ENCODE peak calls at places on chromosomes 6 and 20, in eight cellular contexts. I is suprapubic skin, Q is fibroblast of lung, G is A549, J is heart left ventricle, F is neural crest cell, V is foreskin fibroblast, W is psoas muscle. P is an unnamed sample.

GRCh38 chr6:68087399-68088133 is 547.5 kb upstream of the ADGRB3 start:
- DNase-seq in V (no peak), I (no peak), Q (no peak), G (no peak), J (no peak), W (no peak), F (no peak), P (no peak)

GRCh38 chr6:9540534-9541126 is 874.2 kb downstream of the TFAP2A start:
- DNase-seq in W (no peak), V (no peak), J (no peak), I (no peak), F (peak), Q (peak), G (peak), P (peak)

GRCh38 chr6:166971271-166971670 is 14.9 kb upstream of the RNASET2 start:
- DNase-seq in G (no peak), I (no peak), F (no peak), V (no peak), J (no peak), W (no peak), Q (no peak), P (no peak)

GRCh38 chr20:34768105-34768504 is 57.3 kb downstream of the NCOA6 start:
- DNase-seq in Q (peak), G (no peak), I (no peak), J (no peak), W (no peak), V (peak), F (no peak), P (peak)

GRCh38 chr20:47927944-47928343 is 142.7 kb upstream of the SULF2 start:
- DNase-seq in V (no peak), F (no peak), W (no peak), G (no peak), J (no peak), I (no peak), Q (peak), P (no peak)

GRCh38 chr6:165184192-165184979 is 125.0 kb downstream of the C6orf118 start:
- DNase-seq in J (peak), V (no peak), F (no peak), I (no peak), Q (peak), G (no peak), W (peak), P (peak)

GRCh38 chr20:38165089-38165965 is at the start of gene TGM2:
- DNase-seq in G (peak), W (peak), Q (peak), F (peak), I (no peak), J (peak), V (peak), P (peak)

GRCh38 chr20:9408422-9409300 is 105.7 kb upstream of the LAMP5 start:
- DNase-seq in Q (peak), F (no peak), G (no peak), V (peak), I (no peak), J (no peak), W (no peak), P (no peak)

GRCh38 chr20:42308980-42309524 is 690.9 kb upstream of the CHD6 start:
- DNase-seq in W (no peak), G (no peak), I (no peak), J (no peak), V (no peak), Q (no peak), F (no peak), P (no peak)

GRCh38 chr6:156279306-156279969 is 497.7 kb upstream of the ARID1B start:
- DNase-seq in I (no peak), W (no peak), F (no peak), J (no peak), Q (no peak), G (no peak), V (no peak), P (no peak)

GRCh38 chr6:163579880-163580295 is 165.4 kb downstream of the QKI start:
- DNase-seq in W (no peak), I (no peak), G (peak), F (no peak), V (no peak), J (peak), Q (peak), P (peak)

GRCh38 chr6:121849477-121849876 is 414.0 kb downstream of the GJA1 start:
- DNase-seq in I (no peak), V (peak), G (peak), W (no peak), J (peak), F (peak), Q (peak), P (peak)

GRCh38 chr6:111837641-111838500 is 35.4 kb downstream of the FYN start:
- DNase-seq in W (no peak), Q (no peak), G (no peak), F (no peak), I (no peak), J (no peak), V (no peak), P (no peak)

GRCh38 chr6:30712441-30712840 is 4.6 kb downstream of the MDC1 start:
- DNase-seq in W (no peak), F (no peak), G (no peak), V (no peak), I (no peak), Q (no peak), J (no peak), P (no peak)

GRCh38 chr20:16732506-16733152 is 2.8 kb downstream of the SNRPB2 start:
- DNase-seq in W (no peak), V (no peak), Q (peak), I (no peak), F (no peak), J (no peak), G (no peak), P (peak)

GRCh38 chr6:139568956-139569538 is 194.6 kb upstream of the CITED2 start:
- DNase-seq in V (peak), I (no peak), J (no peak), F (no peak), G (no peak), Q (peak), W (no peak), P (no peak)

DNA sequence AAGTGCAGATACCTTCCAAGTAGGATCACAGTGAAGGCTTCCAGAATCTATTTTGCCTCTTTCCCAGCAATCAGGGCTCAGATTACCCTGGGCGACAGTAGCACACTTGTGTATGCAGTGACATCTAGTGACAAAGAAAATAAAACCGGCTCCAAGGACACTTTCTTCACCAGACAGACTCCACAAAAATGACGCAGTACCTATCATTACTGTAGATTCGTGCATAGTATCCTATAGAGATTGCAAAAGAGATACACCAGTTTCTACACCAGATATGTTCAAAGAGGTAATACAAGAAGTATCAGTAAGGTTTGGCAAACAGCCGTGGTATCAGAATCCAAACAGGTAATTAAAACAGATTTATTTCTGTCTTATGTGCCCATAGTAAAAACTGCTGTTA is 600.3 kb upstream of the JAG1 start:
- DNase-seq in I (no peak), W (no peak), J (peak), V (peak), Q (peak), G (peak), F (no peak), P (peak)
- TF ChIP-seq CTCF in I (peak), W (peak), J (peak), V (peak), Q (peak), G (peak), F (peak), P (peak)

GRCh38 chr6:41014780-41015179 is 24.2 kb downstream of the UNC5CL start:
- DNase-seq in Q (no peak), J (no peak), W (no peak), F (no peak), I (no peak), V (no peak), G (no peak), P (no peak)
- TF ChIP-seq CTCF in Q (no peak), J (no peak), W (no peak), F (no peak), I (no peak), V (no peak), G (no peak), P (no peak)

GRCh38 chr6:34982424-34982852 is 93.4 kb downstream of the ANKS1A start:
- DNase-seq in F (no peak), J (no peak), W (no peak), Q (no peak), I (no peak), V (no peak), G (peak), P (no peak)
- TF ChIP-seq CTCF in F (peak), J (no peak), W (peak), Q (peak), I (no peak), V (peak), G (peak), P (peak)

GRCh38 chr20:4569092-4569491 is 152.6 kb upstream of the PRND start:
- DNase-seq in W (no peak), V (no peak), F (no peak), G (peak), J (no peak), I (no peak), Q (no peak), P (no peak)
- TF ChIP-seq CTCF in W (no peak), V (no peak), F (peak), G (no peak), J (no peak), I (no peak), Q (no peak), P (no peak)

P was measured in cardiac muscle cell.